ENCODE peak calls at places on chromosomes 5 and 9, in nine cellular contexts. T is ovary; Z is lower lobe of right lung; Y is AG04450; F is sigmoid colon; E is pancreas; B is Panc1; P is heart left ventricle; N is CD4-positive, alpha-beta T cell. J is an unnamed sample.

GRCh38 chr9:111153973-111154590 is 115.8 kb upstream of the LPAR1 start:
- DNase-seq in T (no peak), Z (no peak), Y (no peak), F (no peak), E (no peak), B (no peak), P (no peak), N (no peak), J (no peak)

GRCh38 chr5:131363811-131364506 is 100.1 kb downstream of the CDC42SE2 start:
- DNase-seq in T (no peak), Z (no peak), Y (no peak), F (no peak), E (no peak), B (no peak), P (no peak), N (no peak), J (no peak)

GRCh38 chr5:150219142-150219541 is 29.3 kb downstream of the SLC6A7 start:
- DNase-seq in T (no peak), Z (no peak), Y (no peak), F (no peak), E (no peak), B (no peak), P (no peak), N (no peak), J (no peak)

GRCh38 chr9:86983260-86984255 is 36.3 kb upstream of the GAS1 start:
- DNase-seq in T (peak; percentile 50), Z (no peak), Y (peak; percentile 88), F (no peak), E (peak; percentile 20), B (no peak), P (no peak), N (no peak), J (peak; percentile 28)

GRCh38 chr5:137186759-137187461 is 312.2 kb downstream of the SPOCK1 start:
- DNase-seq in T (no peak), Z (no peak), Y (peak; percentile 27), F (peak; percentile 70), E (peak; percentile 19), B (no peak), P (no peak), N (no peak), J (peak; percentile 51)

GRCh38 chr5:73378070-73378469 is 70.5 kb downstream of the FOXD1 start:
- DNase-seq in T (no peak), Z (no peak), Y (no peak), F (no peak), E (no peak), B (no peak), P (no peak), N (no peak), J (no peak)

GRCh38 chr5:136730426-136730825 is 365.1 kb upstream of the TRPC7 start:
- DNase-seq in T (no peak), Z (no peak), Y (no peak), F (no peak), E (no peak), B (no peak), P (no peak), N (no peak), J (no peak)

GRCh38 chr9:36836486-36836885 is 197.6 kb downstream of the PAX5 start:
- DNase-seq in T (no peak), Z (no peak), Y (no peak), F (no peak), E (no peak), B (no peak), P (no peak), N (no peak), J (no peak)

GRCh38 chr9:131656356-131657030 is 83.4 kb downstream of the RAPGEF1 start:
- DNase-seq in T (no peak), Z (peak; percentile 93), Y (no peak), F (peak; percentile 83), E (peak; percentile 71), B (no peak), P (peak; percentile 84), N (peak; percentile 74), J (peak; percentile 79)

GRCh38 chr5:179816401-179817070 is 4.2 kb upstream of the SQSTM1 start:
- DNase-seq in T (peak; percentile 43), Z (peak; percentile 52), Y (no peak), F (no peak), E (peak; percentile 27), B (no peak), P (peak; percentile 61), N (no peak), J (peak; percentile 57)

GRCh38 chr5:4613440-4613839 is 526.7 kb upstream of the ADAMTS16 start:
- DNase-seq in T (no peak), Z (no peak), Y (no peak), F (no peak), E (no peak), B (no peak), P (no peak), N (no peak), J (no peak)
- H3K27ac ChIP-seq in T (no peak overlapping the region), Z (no peak overlapping the region), Y (no peak overlapping the region), F (no peak overlapping the region), E (no peak overlapping the region), B (no peak overlapping the region), P (no peak overlapping the region), N (no peak overlapping the region), J (no peak overlapping the region)

GRCh38 chr9:109652112-109652511 is 127.9 kb upstream of the PALM2AKAP2 start:
- DNase-seq in T (no peak), Z (no peak), Y (no peak), F (no peak), E (no peak), B (no peak), P (no peak), N (no peak), J (no peak)

GRCh38 chr9:109653470-109653869 is 126.5 kb upstream of the PALM2AKAP2 start:
- DNase-seq in T (no peak), Z (no peak), Y (no peak), F (no peak), E (no peak), B (no peak), P (no peak), N (no peak), J (no peak)

DNA sequence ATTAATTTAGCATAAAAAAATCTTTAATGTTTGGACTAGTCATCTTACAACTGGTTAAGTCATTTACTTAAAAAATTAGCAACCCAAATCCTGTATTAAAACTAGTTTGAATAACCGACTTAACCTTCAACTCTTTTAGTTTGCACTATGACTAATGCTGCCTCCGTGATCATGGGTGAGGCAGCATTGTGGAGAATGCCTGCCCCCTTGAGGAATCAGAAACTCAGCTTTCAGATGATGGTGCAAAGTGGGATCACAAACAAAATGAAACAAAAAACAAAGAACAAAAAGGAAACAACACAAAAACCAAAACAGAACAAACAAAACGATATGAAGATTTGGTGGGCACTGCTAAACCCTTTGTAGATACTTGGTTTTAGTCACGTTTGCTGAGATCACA is 127.0 kb upstream of the PALM2AKAP2 start:
- DNase-seq in T (no peak), Z (no peak), Y (no peak), F (no peak), E (no peak), B (no peak), P (no peak), N (no peak), J (no peak)
- TF ChIP-seq CTCF in T (no peak), Z (peak; percentile 18), Y (peak; percentile 48), F (no peak), E (no peak), B (peak; percentile 31), P (peak; percentile 60), N (no peak), J (no peak)

GRCh38 chr5:141319699-141320098 is 885 bp downstream of the TAF7 start:
- DNase-seq in T (no peak), Z (no peak), Y (no peak), F (no peak), E (no peak), B (no peak), P (no peak), N (no peak), J (no peak)

GRCh38 chr5:141319202-141319601 is 1.4 kb downstream of the TAF7 start:
- DNase-seq in T (no peak), Z (no peak), Y (no peak), F (no peak), E (no peak), B (no peak), P (no peak), N (no peak), J (no peak)

DNA sequence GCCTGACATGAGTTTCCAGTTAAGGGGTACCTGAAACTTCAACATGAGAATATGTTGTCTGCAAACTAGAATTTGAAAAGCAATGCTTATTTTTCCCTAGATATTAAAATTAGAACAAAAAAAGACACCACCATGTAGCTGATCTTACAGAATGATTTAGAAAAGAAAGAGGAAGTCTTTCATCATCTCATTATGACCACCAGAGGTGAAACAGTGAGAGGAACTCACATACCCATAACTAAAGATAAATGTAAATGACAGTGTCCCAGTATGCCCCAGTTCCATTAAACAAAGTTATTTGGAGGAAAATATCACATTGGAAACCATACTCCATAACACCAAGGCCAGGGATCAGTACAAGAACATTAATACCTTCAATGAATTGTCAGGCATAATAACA is 6.9 kb downstream of the TAF7 start:
- DNase-seq in T (no peak), Z (no peak), Y (no peak), F (no peak), E (no peak), B (no peak), P (no peak), N (no peak), J (no peak)
- H3K9me3 ChIP-seq in T (peaks cover 13% of the 10 kb centered on the region), Z (peaks cover 97% of the 10 kb centered on the region), Y (peaks cover 40% of the 10 kb centered on the region), F (peaks cover 93% of the 10 kb centered on the region), E (no peaks in the 10 kb centered on the region), B (peaks cover 65% of the 10 kb centered on the region), P (peaks cover 99% of the 10 kb centered on the region), N (peaks cover 87% of the 10 kb centered on the region), J (peaks cover 57% of the 10 kb centered on the region)

GRCh38 chr5:168302785-168303184 is 11.3 kb downstream of the WWC1 start:
- DNase-seq in T (no peak), Z (no peak), Y (no peak), F (no peak), E (no peak), B (no peak), P (no peak), N (no peak), J (no peak)

GRCh38 chr5:168305281-168305680 is 13.8 kb downstream of the WWC1 start:
- DNase-seq in T (no peak), Z (no peak), Y (no peak), F (no peak), E (no peak), B (no peak), P (no peak), N (no peak), J (no peak)

GRCh38 chr5:168301593-168302388 is 10.3 kb downstream of the WWC1 start:
- DNase-seq in T (no peak), Z (no peak), Y (no peak), F (no peak), E (no peak), B (no peak), P (no peak), N (no peak), J (no peak)

GRCh38 chr5:168304349-168304748 is 12.9 kb downstream of the WWC1 start:
- DNase-seq in T (no peak), Z (no peak), Y (no peak), F (no peak), E (no peak), B (no peak), P (no peak), N (no peak), J (no peak)

DNA sequence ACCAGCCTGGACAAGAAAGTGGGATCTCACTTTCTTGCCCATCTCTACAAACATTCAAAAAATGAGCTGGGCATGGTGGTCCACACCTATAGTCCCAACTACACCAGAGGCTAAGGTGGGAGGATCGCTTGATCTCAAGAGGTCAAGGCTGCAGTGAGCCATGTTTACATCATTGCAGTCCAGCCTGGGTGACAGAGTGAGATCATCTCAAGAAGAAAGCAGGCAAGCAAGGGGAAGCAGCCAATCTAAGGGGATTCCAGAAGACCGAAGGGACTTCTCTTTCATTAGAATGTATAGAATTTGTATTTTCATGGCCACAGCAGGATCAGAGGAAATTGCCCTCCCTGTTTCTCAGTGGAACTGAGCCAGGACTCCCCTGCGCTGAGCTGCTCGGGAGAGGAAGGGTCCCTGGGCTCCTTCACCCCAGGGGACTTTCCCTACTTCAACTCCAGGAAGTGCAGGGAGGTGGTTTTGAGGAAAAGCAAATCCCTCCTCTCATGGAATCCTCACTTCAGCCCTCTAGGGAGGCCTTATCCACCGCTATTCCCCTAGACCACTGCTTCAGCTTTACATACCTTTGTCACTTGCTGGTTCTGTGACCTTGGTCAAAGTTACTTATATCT is 12.1 kb downstream of the WWC1 start:
- DNase-seq in T (no peak), Z (no peak), Y (no peak), F (no peak), E (no peak), B (no peak), P (no peak), N (no peak), J (no peak)
- H3K27ac ChIP-seq in T (no peak overlapping the region), Z (peak overlapping the region; percentile 53), Y (no peak overlapping the region), F (no peak overlapping the region), E (no peak overlapping the region), B (no peak overlapping the region), P (no peak overlapping the region), N (no peak overlapping the region), J (no peak overlapping the region)